ENCODE peak calls at places on chromosomes 3 and 15, in six cellular contexts. Z is activated CD4-positive, CD25-positive, alpha-beta regulatory T cell; F is HFFc6; A is GM12891; M is activated T-cell treated with anti-CD3 and anti-CD28 coated beads, Interleukin-2, amount 50 U/mL, for 48 hours; P is lung. L is an unnamed sample.

GRCh38 chr15:63181658-63182057 is 7.7 kb upstream of the RAB8B start:
- DNase-seq in F (no peak), P (no peak), Z (no peak), M (no peak), A (no peak), L (no peak)

GRCh38 chr15:60370804-60371700 is 26.7 kb downstream of the ANXA2 start:
- DNase-seq in Z (no peak), F (peak; percentile 98), M (peak; percentile 34), A (no peak), P (peak; percentile 62), L (no peak)

GRCh38 chr3:59608356-59608755 is 558.5 kb upstream of the CFAP20DC start:
- DNase-seq in F (no peak), P (no peak), M (no peak), A (no peak), Z (no peak), L (no peak)

GRCh38 chr15:61794881-61795280 is 265.4 kb downstream of the VPS13C start:
- DNase-seq in Z (no peak), A (no peak), M (no peak), P (no peak), F (no peak), L (no peak)

GRCh38 chr15:95327661-95328060 is 1002.8 kb upstream of the NR2F2 start:
- DNase-seq in F (no peak), A (no peak), P (no peak), M (no peak), Z (no peak), L (no peak)

GRCh38 chr3:141272906-141273662 is 41.5 kb downstream of the PXYLP1 start:
- DNase-seq in Z (no peak), F (no peak), P (no peak), A (no peak), M (no peak), L (no peak)

GRCh38 chr3:173371848-173372487 is 25.6 kb upstream of the NLGN1 start:
- DNase-seq in Z (no peak), F (peak; percentile 35), M (no peak), P (no peak), A (no peak), L (no peak)

GRCh38 chr3:190558796-190559195 is 44.9 kb downstream of the IL1RAP start:
- DNase-seq in Z (no peak), M (no peak), F (no peak), P (no peak), A (no peak), L (no peak)

GRCh38 chr3:58178528-58179234 is 32.1 kb downstream of the DNASE1L3 start:
- DNase-seq in F (no peak), A (no peak), Z (no peak), P (no peak), M (peak; percentile 43), L (no peak)

GRCh38 chr15:70853270-70853854 is 595 bp downstream of the LARP6 start:
- DNase-seq in Z (no peak), F (peak; percentile 51), A (peak; percentile 22), P (no peak), M (peak; percentile 48), L (no peak)

GRCh38 chr3:194869482-194870169 is 183.9 kb downstream of the FAM43A start:
- DNase-seq in F (peak; percentile 84), A (no peak), Z (no peak), M (no peak), P (no peak), L (no peak)

GRCh38 chr3:134364936-134365765 is 9.1 kb downstream of the AMOTL2 start:
- DNase-seq in M (no peak), A (no peak), P (no peak), Z (no peak), F (peak; percentile 27), L (no peak)

GRCh38 chr3:120145498-120146285 is 51.4 kb upstream of the GSK3B start:
- DNase-seq in Z (no peak), M (peak; percentile 31), A (peak; percentile 15), F (peak; percentile 75), P (no peak), L (no peak)

GRCh38 chr3:197023241-197023997 is 6.2 kb downstream of the MELTF start:
- DNase-seq in P (no peak), A (peak; percentile 65), F (no peak), M (peak; percentile 21), Z (no peak), L (no peak)

GRCh38 chr3:138081371-138082084 is 33.9 kb downstream of the DZIP1L start:
- DNase-seq in A (no peak), P (no peak), M (no peak), F (peak; percentile 56), Z (no peak), L (no peak)

GRCh38 chr3:124532071-124532470 is 198.2 kb upstream of the UMPS start:
- DNase-seq in P (no peak), M (no peak), Z (no peak), F (no peak), A (no peak), L (no peak)

GRCh38 chr3:173502983-173503568 is 105.5 kb downstream of the NLGN1 start:
- DNase-seq in A (no peak), P (no peak), F (peak; percentile 3), M (no peak), Z (no peak), L (no peak)

GRCh38 chr3:20668411-20668810 is 482.4 kb upstream of the SGO1 start:
- DNase-seq in A (no peak), P (no peak), Z (no peak), M (no peak), F (no peak), L (no peak)

GRCh38 chr3:129616713-129617112 is 10.2 kb upstream of the PLXND1 start:
- DNase-seq in P (no peak), F (peak; percentile 44), Z (no peak), M (no peak), A (no peak), L (peak; percentile 44)

GRCh38 chr3:99250272-99250671 is 348.8 kb upstream of the DCBLD2 start:
- DNase-seq in F (peak; percentile 81), P (no peak), M (no peak), A (no peak), Z (no peak), L (no peak)

GRCh38 chr3:172591876-172592771 is 68.9 kb upstream of the TNFSF10 start:
- DNase-seq in A (no peak), F (no peak), Z (peak; percentile 24), M (peak; percentile 88), P (no peak), L (no peak)

GRCh38 chr3:128492353-128493220 is at the start of gene GATA2:
- DNase-seq in A (no peak), P (no peak), M (peak; percentile 69), Z (no peak), F (peak; percentile 24), L (no peak)

GRCh38 chr3:152961323-152961722 is 126.4 kb downstream of the P2RY1 start:
- DNase-seq in F (no peak), A (peak; percentile 3), P (no peak), M (no peak), Z (no peak), L (no peak)

GRCh38 chr15:77023576-77024272 is 28.8 kb downstream of the PSTPIP1 start:
- DNase-seq in A (peak; percentile 23), P (no peak), F (no peak), M (no peak), Z (no peak), L (no peak)

GRCh38 chr3:27590437-27591320 is 106.5 kb upstream of the SLC4A7 start:
- DNase-seq in P (no peak), A (no peak), F (peak; percentile 32), M (no peak), Z (no peak), L (no peak)

GRCh38 chr3:153768559-153769469 is 352.4 kb upstream of the ARHGEF26 start:
- DNase-seq in A (peak; percentile 19), M (peak; percentile 43), F (peak; percentile 41), Z (peak; percentile 4), P (peak; percentile 45), L (peak; percentile 65)

GRCh38 chr3:31103623-31104180 is 209.2 kb upstream of the GADL1 start:
- DNase-seq in A (no peak), P (no peak), M (no peak), F (no peak), Z (no peak), L (no peak)

GRCh38 chr3:59442056-59442455 is 392.2 kb upstream of the CFAP20DC start:
- DNase-seq in F (no peak), Z (no peak), P (no peak), M (no peak), A (no peak), L (no peak)

GRCh38 chr15:73504885-73505284 is 61.9 kb downstream of the REC114 start:
- DNase-seq in A (no peak), M (no peak), F (no peak), Z (no peak), P (no peak), L (no peak)

GRCh38 chr3:116280130-116280740 is 165.1 kb downstream of the LSAMP start:
- DNase-seq in M (no peak), F (no peak), Z (no peak), P (no peak), A (no peak), L (no peak)

GRCh38 chr3:14516738-14517345 is 23.3 kb downstream of the GRIP2 start:
- DNase-seq in M (no peak), A (no peak), F (no peak), Z (no peak), P (no peak), L (no peak)

GRCh38 chr3:194387926-194388418 is 11.1 kb downstream of the GP5 start:
- DNase-seq in M (peak; percentile 10), Z (no peak), A (no peak), P (no peak), F (no peak), L (no peak)

GRCh38 chr15:71651750-71652186 is 158.6 kb upstream of the NR2E3 start:
- DNase-seq in A (peak; percentile 2), F (peak; percentile 67), M (no peak), Z (no peak), P (peak; percentile 41), L (no peak)

GRCh38 chr3:117928836-117929235 is 1105.8 kb downstream of the IGSF11 start:
- DNase-seq in P (no peak), A (no peak), M (no peak), Z (no peak), F (no peak), L (no peak)

GRCh38 chr3:56800373-56801150 is 1.2 kb downstream of the ARHGEF3 start:
- DNase-seq in A (no peak), Z (peak; percentile 50), M (peak; percentile 82), F (no peak), P (peak; percentile 30), L (no peak)

GRCh38 chr3:110138966-110139555 is 801.7 kb upstream of the DPPA4 start:
- DNase-seq in F (no peak), M (no peak), A (no peak), P (peak; percentile 53), Z (no peak), L (no peak)